ENCODE peak calls at places on chromosomes 3 and 15, in four cellular contexts. One of them, this sample, is unnamed.
A peak's percentile ranks its signal among the peaks of the same experiment; 100 is the strongest.

GRCh38 chr15:73923488-73924164 is 2.6 kb upstream of the LOXL1 start:
- DNase-seq in CD8-positive, alpha-beta memory T cell: no peak
- DNase-seq in CD8-positive, alpha-beta T cell: no peak
- DNase-seq in heart right ventricle: no peak
- DNase-seq in this sample: no peak

GRCh38 chr15:47516576-47517371 is 200.5 kb upstream of the SEMA6D start:
- DNase-seq in heart right ventricle: no peak
- DNase-seq in CD8-positive, alpha-beta T cell: no peak
- DNase-seq in CD8-positive, alpha-beta memory T cell: no peak
- DNase-seq in this sample: no peak

GRCh38 chr3:159219231-159219630 is 417.4 kb downstream of the MFSD1 start:
- DNase-seq in CD8-positive, alpha-beta memory T cell: no peak
- DNase-seq in heart right ventricle: no peak
- DNase-seq in CD8-positive, alpha-beta T cell: no peak
- DNase-seq in this sample: no peak

GRCh38 chr3:74643636-74644035 is 29.2 kb upstream of the CNTN3 start:
- DNase-seq in CD8-positive, alpha-beta T cell: no peak
- DNase-seq in heart right ventricle: peak; percentile 70
- DNase-seq in CD8-positive, alpha-beta memory T cell: no peak
- DNase-seq in this sample: peak; percentile 66

GRCh38 chr3:53016236-53016635 is 29.6 kb downstream of the SFMBT1 start:
- DNase-seq in CD8-positive, alpha-beta T cell: no peak
- DNase-seq in heart right ventricle: no peak
- DNase-seq in CD8-positive, alpha-beta memory T cell: no peak
- DNase-seq in this sample: no peak

GRCh38 chr3:141332436-141332835 is 35.9 kb upstream of the ZBTB38 start:
- DNase-seq in CD8-positive, alpha-beta T cell: no peak
- DNase-seq in heart right ventricle: no peak
- DNase-seq in CD8-positive, alpha-beta memory T cell: no peak
- DNase-seq in this sample: no peak

GRCh38 chr15:77461486-77461885 is 40.8 kb downstream of the HMG20A start:
- DNase-seq in CD8-positive, alpha-beta memory T cell: no peak
- DNase-seq in CD8-positive, alpha-beta T cell: no peak
- DNase-seq in heart right ventricle: no peak
- DNase-seq in this sample: no peak

GRCh38 chr3:150469031-150469930 is 61.2 kb downstream of the TSC22D2 start:
- DNase-seq in CD8-positive, alpha-beta memory T cell: no peak
- DNase-seq in heart right ventricle: peak; percentile 8
- DNase-seq in CD8-positive, alpha-beta T cell: no peak
- DNase-seq in this sample: peak; percentile 34

GRCh38 chr15:77187751-77188464 is 117.0 kb upstream of the TSPAN3 start:
- DNase-seq in heart right ventricle: peak; percentile 84
- DNase-seq in CD8-positive, alpha-beta T cell: no peak
- DNase-seq in CD8-positive, alpha-beta memory T cell: no peak
- DNase-seq in this sample: no peak

GRCh38 chr3:181726351-181727121 is 14.8 kb downstream of the SOX2 start:
- DNase-seq in CD8-positive, alpha-beta memory T cell: no peak
- DNase-seq in CD8-positive, alpha-beta T cell: no peak
- DNase-seq in heart right ventricle: no peak
- DNase-seq in this sample: no peak

GRCh38 chr3:77459926-77460325 is 420.0 kb downstream of the ROBO2 start:
- DNase-seq in heart right ventricle: no peak
- DNase-seq in CD8-positive, alpha-beta T cell: no peak
- DNase-seq in CD8-positive, alpha-beta memory T cell: no peak
- DNase-seq in this sample: no peak

GRCh38 chr3:112930771-112931170 is 44.1 kb downstream of the CD200R1 start:
- DNase-seq in CD8-positive, alpha-beta memory T cell: no peak
- DNase-seq in CD8-positive, alpha-beta T cell: no peak
- DNase-seq in heart right ventricle: no peak
- DNase-seq in this sample: no peak

GRCh38 chr15:38207591-38207990 is 45.0 kb upstream of the SPRED1 start:
- DNase-seq in CD8-positive, alpha-beta memory T cell: no peak
- DNase-seq in CD8-positive, alpha-beta T cell: no peak
- DNase-seq in heart right ventricle: no peak
- DNase-seq in this sample: no peak

GRCh38 chr15:85407421-85408269 is 27.2 kb downstream of the AKAP13 start:
- DNase-seq in heart right ventricle: no peak
- DNase-seq in CD8-positive, alpha-beta T cell: no peak
- DNase-seq in CD8-positive, alpha-beta memory T cell: no peak
- DNase-seq in this sample: no peak

GRCh38 chr3:40407007-40407406 is 20.0 kb downstream of the ENTPD3 start:
- DNase-seq in CD8-positive, alpha-beta memory T cell: no peak
- DNase-seq in CD8-positive, alpha-beta T cell: no peak
- DNase-seq in heart right ventricle: no peak
- DNase-seq in this sample: no peak

GRCh38 chr3:95627293-95627692 is 1187.1 kb upstream of the EPHA6 start:
- DNase-seq in heart right ventricle: no peak
- DNase-seq in CD8-positive, alpha-beta T cell: no peak
- DNase-seq in CD8-positive, alpha-beta memory T cell: no peak
- DNase-seq in this sample: no peak

GRCh38 chr15:100770781-100771584 is 108.6 kb upstream of the ALDH1A3 start:
- DNase-seq in CD8-positive, alpha-beta T cell: no peak
- DNase-seq in heart right ventricle: no peak
- DNase-seq in CD8-positive, alpha-beta memory T cell: no peak
- DNase-seq in this sample: no peak

DNA sequence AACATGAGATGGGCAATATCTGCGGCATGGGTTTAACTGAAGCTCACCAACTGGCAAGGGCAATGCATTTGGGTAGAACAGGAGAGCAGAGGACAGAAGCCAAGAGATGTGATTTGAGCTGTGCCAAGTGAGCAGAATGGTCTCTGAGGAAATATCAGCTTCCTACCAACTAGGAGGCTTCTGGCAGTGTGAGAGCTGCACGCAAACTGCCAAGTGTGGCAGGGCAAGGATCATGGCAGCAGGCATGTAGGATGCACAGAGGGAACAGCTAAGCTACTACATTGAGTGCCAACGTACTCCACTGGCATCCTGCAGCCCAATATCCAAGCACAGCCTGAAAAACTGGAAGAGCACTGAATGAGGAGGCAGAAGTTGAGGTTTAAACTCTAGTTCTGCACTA is 1036.5 kb downstream of the TUSC7 start:
- DNase-seq in heart right ventricle: no peak
- DNase-seq in CD8-positive, alpha-beta memory T cell: no peak
- DNase-seq in CD8-positive, alpha-beta T cell: no peak
- DNase-seq in this sample: no peak
- H3K27ac ChIP-seq in heart right ventricle: no peak overlapping the region
- H3K27ac ChIP-seq in CD8-positive, alpha-beta memory T cell: no peak overlapping the region
- H3K27ac ChIP-seq in CD8-positive, alpha-beta T cell: no peak overlapping the region
- H3K27ac ChIP-seq in this sample: no peak overlapping the region

DNA sequence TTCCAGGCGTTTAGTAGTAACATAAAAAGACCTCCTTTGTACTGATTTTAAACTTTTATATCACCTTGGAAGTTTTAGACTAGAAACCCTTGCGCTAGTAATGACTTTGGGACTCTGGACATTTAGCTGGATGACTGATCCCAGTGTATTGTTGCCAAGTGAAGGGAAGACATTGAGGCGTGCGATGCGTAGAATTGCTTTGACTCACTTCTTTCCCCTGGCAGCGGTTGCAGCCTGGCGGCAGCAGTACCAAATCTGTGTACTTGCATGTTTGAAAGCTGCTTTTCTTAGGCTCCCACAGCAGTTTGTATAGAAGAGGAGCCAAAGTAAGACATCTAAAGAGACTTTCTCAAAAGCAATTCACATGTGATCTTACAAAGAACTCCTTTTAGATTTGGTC is 151.6 kb downstream of the BBX start:
- DNase-seq in CD8-positive, alpha-beta memory T cell: no peak
- DNase-seq in CD8-positive, alpha-beta T cell: no peak
- DNase-seq in heart right ventricle: no peak
- DNase-seq in this sample: no peak
- H3K27ac ChIP-seq in CD8-positive, alpha-beta memory T cell: no peak overlapping the region
- H3K27ac ChIP-seq in CD8-positive, alpha-beta T cell: no peak overlapping the region
- H3K27ac ChIP-seq in heart right ventricle: no peak overlapping the region
- H3K27ac ChIP-seq in this sample: no peak overlapping the region

GRCh38 chr3:45606991-45607712 is 12.6 kb downstream of the LIMD1 start:
- DNase-seq in heart right ventricle: peak; percentile 74
- DNase-seq in CD8-positive, alpha-beta memory T cell: no peak
- DNase-seq in CD8-positive, alpha-beta T cell: no peak
- DNase-seq in this sample: no peak
- H3K27ac ChIP-seq in heart right ventricle: peak overlapping the region; percentile 53
- H3K27ac ChIP-seq in CD8-positive, alpha-beta memory T cell: no peak overlapping the region
- H3K27ac ChIP-seq in CD8-positive, alpha-beta T cell: no peak overlapping the region
- H3K27ac ChIP-seq in this sample: peak overlapping the region; percentile 91

DNA sequence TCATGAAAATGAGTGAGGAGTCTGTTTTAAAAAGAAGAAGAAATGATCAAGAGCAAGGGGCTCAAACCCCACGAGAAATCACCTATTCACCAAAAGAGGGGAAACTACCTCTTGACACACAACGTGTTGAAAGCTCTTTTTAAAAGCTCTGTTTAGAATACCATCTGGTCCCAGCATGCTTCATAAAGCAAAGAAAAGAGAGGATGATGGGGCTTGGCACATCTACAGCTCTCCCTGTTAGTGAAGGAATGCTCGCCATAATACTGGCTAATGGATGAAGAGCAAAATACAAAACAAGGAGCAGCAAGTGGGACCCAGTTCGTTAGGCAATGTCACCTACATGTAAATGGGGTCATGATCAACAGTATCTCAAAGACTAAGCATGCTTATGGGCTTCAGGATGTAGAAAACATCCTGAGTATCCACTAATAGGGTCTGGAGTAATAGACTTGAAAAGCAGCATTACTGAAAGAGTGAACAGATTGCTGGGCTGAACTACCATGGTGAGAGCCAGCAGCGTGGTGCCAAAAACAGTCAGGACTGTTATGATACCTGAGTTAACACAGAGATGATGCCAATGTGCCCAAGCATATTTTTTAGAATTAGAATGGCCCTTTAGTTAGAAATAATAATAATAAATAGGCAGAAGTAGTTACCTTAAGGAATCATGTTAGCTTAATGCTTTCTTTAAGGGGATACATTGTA is 159.7 kb upstream of the POU1F1 start:
- DNase-seq in heart right ventricle: no peak
- DNase-seq in CD8-positive, alpha-beta T cell: no peak
- DNase-seq in CD8-positive, alpha-beta memory T cell: no peak
- DNase-seq in this sample: no peak
- H3K27ac ChIP-seq in heart right ventricle: no peak overlapping the region
- H3K27ac ChIP-seq in CD8-positive, alpha-beta T cell: no peak overlapping the region
- H3K27ac ChIP-seq in CD8-positive, alpha-beta memory T cell: no peak overlapping the region
- H3K27ac ChIP-seq in this sample: no peak overlapping the region

DNA sequence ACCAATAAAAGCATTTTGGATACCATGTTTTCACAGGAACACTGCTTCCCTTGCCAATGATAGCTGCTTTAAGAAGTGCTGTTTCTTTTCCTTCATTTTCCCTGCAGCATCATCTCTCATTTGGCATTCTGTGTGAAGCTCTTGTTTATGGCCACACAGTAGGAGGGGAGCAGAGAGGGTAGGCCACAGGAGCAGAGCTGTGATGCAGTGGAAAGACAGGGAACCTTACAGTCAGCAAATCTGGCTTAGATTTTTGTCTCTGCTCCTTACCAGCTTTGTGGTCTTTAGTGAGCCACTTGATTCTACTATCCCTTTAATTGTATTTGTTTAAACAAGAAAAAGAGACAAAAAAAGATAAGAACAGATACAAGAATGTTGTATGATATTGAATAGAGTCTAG is 138.7 kb downstream of the RPL22L1 start:
- DNase-seq in CD8-positive, alpha-beta T cell: no peak
- DNase-seq in CD8-positive, alpha-beta memory T cell: no peak
- DNase-seq in heart right ventricle: no peak
- DNase-seq in this sample: no peak
- H3K27ac ChIP-seq in CD8-positive, alpha-beta T cell: no peak overlapping the region
- H3K27ac ChIP-seq in CD8-positive, alpha-beta memory T cell: no peak overlapping the region
- H3K27ac ChIP-seq in heart right ventricle: no peak overlapping the region
- H3K27ac ChIP-seq in this sample: no peak overlapping the region

This sample was measured in right cardiac atrium.